ENCODE peak calls at places on chromosomes 2 and 18, in five cellular contexts. Z, B, P, G and W are unnamed samples.
A peak's percentile ranks its signal among the peaks of the same experiment; 100 is the strongest.

GRCh38 chr2:31828891-31829290 is 181.9 kb downstream of the MEMO1 start:
- DNase-seq in Z (no peak), B (no peak), P (no peak), G (no peak), W (peak; percentile 54)

GRCh38 chr2:225454412-225454811 is 54.9 kb downstream of the NYAP2 start:
- DNase-seq in Z (no peak), B (peak; percentile 39), P (no peak), G (no peak), W (no peak)

GRCh38 chr2:69057660-69058059 is 44.7 kb downstream of the ANTXR1 start:
- DNase-seq in Z (no peak), B (no peak), P (no peak), G (no peak), W (no peak)

GRCh38 chr2:56682397-56682760 is 498.6 kb downstream of the CCDC85A start:
- DNase-seq in Z (no peak), B (no peak), P (no peak), G (no peak), W (no peak)

GRCh38 chr18:2854871-2855270 is 8.1 kb downstream of the EMILIN2 start:
- DNase-seq in Z (peak; percentile 70), B (no peak), P (no peak), G (peak; percentile 44), W (no peak)

GRCh38 chr2:134365356-134365755 is 111.5 kb downstream of the MGAT5 start:
- DNase-seq in Z (peak; percentile 9), B (peak; percentile 23), P (peak; percentile 62), G (no peak), W (no peak)

GRCh38 chr2:28366496-28367282 is 26.0 kb upstream of the FOSL2 start:
- DNase-seq in Z (no peak), B (no peak), P (no peak), G (no peak), W (no peak)

GRCh38 chr2:7429733-7430132 is 512.5 kb downstream of the RNF144A start:
- DNase-seq in Z (peak; percentile 22), B (no peak), P (no peak), G (no peak), W (no peak)

GRCh38 chr2:157172866-157173578 is 84.5 kb upstream of the GALNT5 start:
- DNase-seq in Z (peak; percentile 46), B (no peak), P (no peak), G (no peak), W (no peak)

GRCh38 chr2:157168501-157168900 is 89.0 kb upstream of the GALNT5 start:
- DNase-seq in Z (no peak), B (no peak), P (no peak), G (no peak), W (peak; percentile 49)

GRCh38 chr2:240227538-240228428 is 87.3 kb upstream of the OTOS start:
- DNase-seq in Z (no peak), B (no peak), P (no peak), G (no peak), W (no peak)

GRCh38 chr2:111209045-111209514 is 88.4 kb downstream of the BCL2L11 start:
- DNase-seq in Z (peak; percentile 51), B (no peak), P (no peak), G (no peak), W (peak; percentile 61)

GRCh38 chr2:133733856-133734255 is 165.6 kb upstream of the NCKAP5 start:
- DNase-seq in Z (peak; percentile 48), B (no peak), P (no peak), G (no peak), W (no peak)

GRCh38 chr2:44233450-44234128 is 41.7 kb upstream of the SLC3A1 start:
- DNase-seq in Z (peak; percentile 76), B (peak; percentile 18), P (peak; percentile 72), G (no peak), W (peak; percentile 71)

GRCh38 chr2:42967959-42968674 is 175.7 kb upstream of the HAAO start:
- DNase-seq in Z (peak; percentile 97), B (no peak), P (no peak), G (peak; percentile 85), W (no peak)

GRCh38 chr18:56381151-56381550 is 257.2 kb downstream of the TXNL1 start:
- DNase-seq in Z (no peak), B (no peak), P (no peak), G (no peak), W (no peak)

GRCh38 chr2:133571249-133571648 is 3.0 kb upstream of the NCKAP5 start:
- DNase-seq in Z (no peak), B (no peak), P (peak; percentile 62), G (no peak), W (no peak)

GRCh38 chr2:164920430-164920829 is 34.9 kb downstream of the SLC38A11 start:
- DNase-seq in Z (peak; percentile 96), B (no peak), P (no peak), G (no peak), W (peak; percentile 93)

GRCh38 chr2:43070039-43070438 is 156.4 kb downstream of the ZFP36L2 start:
- DNase-seq in Z (no peak), B (no peak), P (no peak), G (peak; percentile 63), W (no peak)

GRCh38 chr2:190343500-190344274 is at the start of gene INPP1:
- DNase-seq in Z (peak; percentile 88), B (peak; percentile 77), P (peak; percentile 76), G (peak; percentile 81), W (no peak)

GRCh38 chr2:146123714-146124113 is 1603.8 kb upstream of the ZEB2 start:
- DNase-seq in Z (peak; percentile 54), B (no peak), P (no peak), G (no peak), W (no peak)

GRCh38 chr2:88022522-88022921 is 6.2 kb upstream of the RNU2-63P start:
- DNase-seq in Z (no peak), B (no peak), P (no peak), G (no peak), W (no peak)

GRCh38 chr2:180657054-180657453 is 323.4 kb upstream of the UBE2E3 start:
- DNase-seq in Z (peak; percentile 56), B (no peak), P (no peak), G (no peak), W (peak; percentile 91)

GRCh38 chr2:126658910-126659613 is 3.1 kb downstream of the GYPC start:
- DNase-seq in Z (peak; percentile 74), B (no peak), P (no peak), G (peak; percentile 77), W (no peak)

GRCh38 chr2:111522231-111522768 is 361.7 kb downstream of the ANAPC1 start:
- DNase-seq in Z (peak; percentile 43), B (no peak), P (no peak), G (peak; percentile 16), W (no peak)

GRCh38 chr2:69242651-69243051 is 144.4 kb downstream of the GFPT1 start:
- DNase-seq in Z (peak; percentile 86), B (no peak), P (no peak), G (no peak), W (no peak)

GRCh38 chr2:108224022-108224421 is 15.7 kb upstream of the SULT1C3 start:
- DNase-seq in Z (no peak), B (no peak), P (no peak), G (no peak), W (peak; percentile 13)

GRCh38 chr2:10146366-10147005 is 23.9 kb downstream of the RRM2 start:
- DNase-seq in Z (no peak), B (no peak), P (no peak), G (no peak), W (no peak)

GRCh38 chr2:96533292-96534073 is 3.1 kb upstream of the ARID5A start:
- DNase-seq in Z (peak; percentile 93), B (no peak), P (no peak), G (peak; percentile 89), W (peak; percentile 49)

GRCh38 chr2:46913471-46914381 is 1.9 kb downstream of the MCFD2 start:
- DNase-seq in Z (peak; percentile 79), B (peak; percentile 23), P (peak; percentile 32), G (peak; percentile 30), W (peak; percentile 84)

GRCh38 chr18:12239426-12239825 is 14.7 kb upstream of the CIDEA start:
- DNase-seq in Z (peak; percentile 54), B (no peak), P (no peak), G (no peak), W (no peak)

GRCh38 chr2:241767464-241768250 is 9.0 kb upstream of the GAL3ST2 start:
- DNase-seq in Z (no peak), B (no peak), P (no peak), G (no peak), W (no peak)

GRCh38 chr18:2982452-2983172 is 30.3 kb downstream of the LPIN2 start:
- DNase-seq in Z (peak; percentile 54), B (no peak), P (peak; percentile 56), G (no peak), W (no peak)

GRCh38 chr2:36562973-36563532 is 34.9 kb downstream of the FEZ2 start:
- DNase-seq in Z (peak; percentile 73), B (no peak), P (no peak), G (no peak), W (peak; percentile 47)

GRCh38 chr2:36449213-36449612 is 93.6 kb downstream of the CRIM1 start:
- DNase-seq in Z (no peak), B (no peak), P (no peak), G (no peak), W (no peak)

GRCh38 chr2:168469281-168469988 is 13.4 kb downstream of the CERS6 start:
- DNase-seq in Z (no peak), B (no peak), P (no peak), G (no peak), W (no peak)

GRCh38 chr18:41351430-41351829 is 603.6 kb upstream of the PIK3C3 start:
- DNase-seq in Z (no peak), B (no peak), P (no peak), G (no peak), W (no peak)
- H3K36me3 ChIP-seq in Z (no peaks in the 10 kb centered on the region), B (no peaks in the 10 kb centered on the region), P (no peaks in the 10 kb centered on the region), G (no peaks in the 10 kb centered on the region), W (no peaks in the 10 kb centered on the region)

DNA sequence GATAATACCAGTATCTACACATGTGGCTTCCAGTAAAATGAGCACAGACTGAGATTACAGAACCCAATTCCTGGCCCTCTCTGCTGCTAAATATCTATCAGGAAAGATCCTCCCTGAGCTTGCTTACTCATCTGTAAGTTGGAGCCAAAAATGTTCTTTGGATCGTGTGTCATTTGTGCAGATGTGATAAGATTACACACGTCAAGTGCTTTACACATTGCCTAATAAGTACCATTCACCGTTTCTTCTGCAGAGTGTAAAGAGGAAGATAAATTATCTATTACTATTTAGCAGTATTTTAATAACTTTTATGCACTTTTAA is 23.2 kb upstream of the SLC20A1 start:
- DNase-seq in Z (peak; percentile 95), B (no peak), P (no peak), G (no peak), W (peak; percentile 95)
- H3K4me3 ChIP-seq in Z (peak overlapping the region; percentile 49), B (no peak overlapping the region), P (no peak overlapping the region), G (no peak overlapping the region), W (no peak overlapping the region)

GRCh38 chr2:104845552-104845931 is 8.4 kb upstream of the POU3F3 start:
- DNase-seq in Z (no peak), B (peak; percentile 63), P (peak; percentile 75), G (no peak), W (no peak)

GRCh38 chr2:104846955-104847820 is 6.7 kb upstream of the POU3F3 start:
- DNase-seq in Z (no peak), B (peak; percentile 41), P (peak; percentile 40), G (no peak), W (no peak)

GRCh38 chr2:104847821-104848160 is 6.1 kb upstream of the POU3F3 start:
- DNase-seq in Z (no peak), B (no peak), P (no peak), G (no peak), W (no peak)

GRCh38 chr2:104846182-104846954 is 7.5 kb upstream of the POU3F3 start:
- DNase-seq in Z (no peak), B (no peak), P (no peak), G (no peak), W (no peak)

GRCh38 chr2:104844813-104845551 is 8.9 kb upstream of the POU3F3 start:
- DNase-seq in Z (no peak), B (peak; percentile 94), P (peak; percentile 86), G (no peak), W (no peak)
- H3K27me3 ChIP-seq in Z (peaks cover 84% of the 10 kb centered on the region), B (peaks cover 100% of the 10 kb centered on the region), P (peaks cover 100% of the 10 kb centered on the region), G (peaks cover 40% of the 10 kb centered on the region), W (peaks cover 52% of the 10 kb centered on the region)

GRCh38 chr2:33287611-33288010 is 188.8 kb upstream of the RASGRP3 start:
- DNase-seq in Z (peak; percentile 10), B (no peak), P (no peak), G (no peak), W (no peak)
- H3K36me3 ChIP-seq in Z (peaks cover 10% of the 10 kb centered on the region), B (no peaks in the 10 kb centered on the region), P (no peaks in the 10 kb centered on the region), G (no peaks in the 10 kb centered on the region), W (no peaks in the 10 kb centered on the region)